ENCODE peak calls at places on chromosomes 12 and 14, in five cellular contexts. M is Peyer's patch, F is gastrocnemius medialis, I is HCT116, H is IMR-90. W is an unnamed sample.

GRCh38 chr12:111451232-111451631 is 45.5 kb downstream of the SH2B3 start:
- DNase-seq in M (no peak), F (no peak), I (no peak), H (no peak), W (no peak)

GRCh38 chr12:112881602-112882001 is 25.2 kb upstream of the OAS1 start:
- DNase-seq in M (no peak), F (no peak), I (no peak), H (no peak), W (no peak)

GRCh38 chr14:100679707-100680438 is 46.8 kb upstream of the DLK1 start:
- DNase-seq in M (peak; percentile 19), F (no peak), I (no peak), H (peak; percentile 73), W (no peak)

GRCh38 chr12:47901285-47902093 is 3.3 kb downstream of the VDR start:
- DNase-seq in M (no peak), F (no peak), I (no peak), H (no peak), W (no peak)

GRCh38 chr12:46900734-46901463 is 75.1 kb upstream of the SLC38A4 start:
- DNase-seq in M (no peak), F (no peak), I (no peak), H (no peak), W (no peak)

GRCh38 chr12:3262466-3262865 is 185.3 kb downstream of the TSPAN9 start:
- DNase-seq in M (no peak), F (no peak), I (no peak), H (no peak), W (no peak)

GRCh38 chr12:3304436-3305135 is 186.4 kb upstream of the PRMT8 start:
- DNase-seq in M (no peak), F (no peak), I (peak; percentile 60), H (peak; percentile 85), W (peak; percentile 81)

GRCh38 chr14:32205984-32206383 is 2.9 kb upstream of the RNU6-8 start:
- DNase-seq in M (no peak), F (no peak), I (no peak), H (no peak), W (no peak)

GRCh38 chr14:101233391-101233790 is 327.9 kb upstream of the DIO3 start:
- DNase-seq in M (no peak), F (no peak), I (no peak), H (no peak), W (no peak)

DNA sequence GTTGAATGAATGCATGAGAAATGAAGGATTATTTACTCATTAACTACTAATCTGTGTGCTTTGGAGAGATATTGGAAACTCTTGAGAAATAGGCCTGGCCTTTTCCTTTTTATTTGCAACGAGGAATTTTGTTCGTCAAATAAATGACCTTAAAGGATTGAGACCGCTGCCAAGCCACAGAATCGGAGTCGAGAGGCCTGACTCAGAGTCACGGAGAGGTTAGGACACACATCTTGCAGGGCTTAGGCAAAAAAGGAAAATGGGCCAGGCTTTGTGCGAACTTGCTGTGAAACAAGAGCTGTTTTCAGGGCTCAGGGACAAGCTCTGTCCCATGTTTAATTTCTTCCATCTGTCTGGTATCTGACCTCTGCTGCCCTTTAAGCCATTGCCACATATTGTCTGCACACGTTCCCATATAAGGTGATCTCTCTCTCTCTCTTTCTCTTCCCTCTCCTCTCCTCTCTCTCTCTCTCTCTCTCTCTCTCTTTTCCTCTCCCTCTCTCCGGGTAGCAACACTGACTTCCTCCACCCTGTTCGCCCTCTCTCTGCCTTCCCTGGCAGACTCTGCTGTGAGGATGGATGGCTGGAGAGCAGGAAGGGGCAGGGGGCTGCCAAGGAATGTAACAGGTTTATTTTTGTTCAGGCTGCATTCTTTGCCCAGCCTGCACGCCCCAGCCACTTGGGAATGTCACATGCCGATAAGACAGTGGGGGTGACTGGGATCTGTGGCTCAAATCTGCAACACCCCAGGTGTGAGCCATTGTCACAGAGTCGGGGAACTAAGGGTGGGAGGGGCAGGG is 14.9 kb upstream of the IFT81 start:
- DNase-seq in M (peak; percentile 34), F (peak; percentile 97), I (no peak), H (peak; percentile 99), W (peak; percentile 43)
- TF ChIP-seq POLR2A in M (no peak), F (peak; percentile 18), I (no peak), H (no peak), W (no peak)

GRCh38 chr12:52231305-52232232 is 1.5 kb upstream of the KRT7 start:
- DNase-seq in M (no peak), F (no peak), I (no peak), H (no peak), W (no peak)
- TF ChIP-seq POLR2A in M (no peak), F (no peak), I (no peak), H (no peak), W (peak; percentile 11)

GRCh38 chr14:52695481-52696091 is at the start of gene ERO1A:
- DNase-seq in M (peak; percentile 59), F (peak; percentile 79), I (no peak), H (peak; percentile 83), W (peak; percentile 43)
- TF ChIP-seq POLR2A in M (peak; percentile 73), F (peak; percentile 84), I (peak; percentile 59), H (peak; percentile 78), W (peak; percentile 32)

GRCh38 chr12:116306968-116307367 is 29.5 kb upstream of the MED13L start:
- DNase-seq in M (no peak), F (no peak), I (no peak), H (no peak), W (no peak)

GRCh38 chr12:116310082-116310481 is 32.6 kb upstream of the MED13L start:
- DNase-seq in M (no peak), F (no peak), I (no peak), H (no peak), W (no peak)

GRCh38 chr12:116313194-116313910 is 35.9 kb upstream of the MED13L start:
- DNase-seq in M (peak; percentile 6), F (no peak), I (no peak), H (no peak), W (no peak)

GRCh38 chr12:116306536-116306935 is 29.0 kb upstream of the MED13L start:
- DNase-seq in M (peak; percentile 1), F (no peak), I (no peak), H (no peak), W (no peak)

DNA sequence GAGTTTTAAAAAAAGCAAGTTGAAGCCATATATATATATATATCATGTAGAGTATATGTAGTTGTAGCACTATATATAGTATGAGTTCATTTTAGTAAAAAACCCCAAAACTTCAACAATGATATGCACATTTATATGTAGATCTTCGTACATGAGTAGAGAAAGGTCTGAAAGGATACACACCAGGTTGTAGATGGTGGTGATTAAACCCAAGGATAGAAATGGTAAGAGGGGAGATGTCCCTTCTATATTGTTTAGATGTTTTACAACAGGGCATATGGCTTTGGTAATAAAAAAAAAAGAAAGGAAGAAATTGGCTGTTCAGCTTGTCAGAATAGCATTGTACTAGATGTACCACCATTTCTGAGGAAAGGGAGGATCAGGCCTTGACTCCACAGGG is 31.9 kb upstream of the MED13L start:
- DNase-seq in M (no peak), F (no peak), I (no peak), H (no peak), W (no peak)
- TF ChIP-seq POLR2A in M (no peak), F (no peak), I (no peak), H (no peak), W (no peak)

DNA sequence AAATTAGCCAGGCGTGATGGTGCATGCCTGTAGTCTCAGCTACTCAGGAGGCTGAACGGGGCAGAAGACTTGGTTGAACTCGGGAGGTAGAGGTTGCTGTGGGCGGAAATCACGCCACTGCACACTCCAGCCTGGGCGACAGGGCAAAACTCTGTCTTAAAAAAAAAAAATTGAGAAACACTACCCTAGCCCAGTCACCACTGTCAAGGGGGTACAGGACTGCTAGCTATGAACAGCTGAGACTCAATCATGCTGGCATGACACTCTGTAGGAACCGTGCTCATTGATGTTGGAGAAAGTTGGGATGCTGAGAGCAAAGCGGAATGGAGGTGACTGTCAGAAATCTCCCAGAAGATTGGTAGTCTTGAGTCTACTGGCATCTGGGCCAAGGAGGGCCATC is 58.2 kb upstream of the STON2 start:
- DNase-seq in M (no peak), F (no peak), I (no peak), H (no peak), W (no peak)
- TF ChIP-seq POLR2A in M (no peak), F (no peak), I (no peak), H (no peak), W (no peak)

DNA sequence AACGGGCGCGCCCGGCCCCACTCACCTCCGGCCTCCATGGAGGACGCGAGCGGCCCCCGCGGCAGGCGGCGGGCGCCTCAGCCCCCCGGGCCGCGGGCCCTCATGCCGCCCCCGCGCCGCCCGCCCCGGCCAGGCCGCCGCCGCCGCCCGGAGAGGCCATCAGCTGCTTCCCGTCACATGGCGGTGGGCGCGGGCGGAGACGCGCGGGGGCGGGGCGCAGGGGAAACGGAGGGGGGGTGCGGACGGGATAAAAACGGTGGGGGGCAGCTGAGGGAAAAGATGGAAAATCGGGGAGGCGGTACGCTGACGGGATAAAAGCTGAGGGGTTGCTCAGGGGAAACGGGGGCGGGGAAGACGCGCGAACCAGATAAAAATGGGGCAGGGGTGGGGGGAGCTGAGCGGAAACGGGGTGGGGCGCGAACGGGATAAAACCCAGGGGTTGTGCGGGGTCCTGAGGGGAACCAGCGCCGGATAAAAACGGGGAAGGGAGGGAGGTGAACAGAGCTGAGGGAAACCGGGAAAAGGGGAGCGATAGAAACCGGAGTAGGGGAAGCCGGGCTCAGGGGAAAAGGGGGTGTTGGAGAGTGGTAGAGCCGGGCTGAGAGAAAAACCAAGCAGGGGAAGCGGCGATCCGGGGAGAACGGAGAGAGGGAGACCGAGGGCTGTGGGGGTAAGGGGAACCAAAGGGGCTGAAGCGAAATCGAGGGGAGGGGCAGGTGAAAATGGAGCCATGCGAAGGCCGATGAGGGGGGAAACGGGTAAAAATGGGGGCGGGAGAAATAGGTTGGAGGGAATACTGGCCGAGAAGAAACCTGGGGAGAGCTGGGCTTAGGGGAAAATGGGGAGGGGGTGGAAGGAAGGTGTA is at the start of gene WSB2:
- DNase-seq in M (peak; percentile 70), F (peak; percentile 58), I (no peak), H (peak; percentile 50), W (peak; percentile 35)
- TF ChIP-seq POLR2A in M (no peak), F (peak; percentile 30), I (no peak), H (peak; percentile 68), W (peak; percentile 32)

GRCh38 chr12:38813930-38814329 is 91.5 kb downstream of the CPNE8 start:
- DNase-seq in M (no peak), F (no peak), I (no peak), H (no peak), W (no peak)
- TF ChIP-seq POLR2A in M (no peak), F (no peak), I (no peak), H (no peak), W (no peak)

GRCh38 chr12:105109465-105110212 is 2.1 kb downstream of the WASHC4 start:
- DNase-seq in M (peak; percentile 66), F (no peak), I (no peak), H (peak; percentile 48), W (no peak)
- TF ChIP-seq POLR2A in M (no peak), F (no peak), I (no peak), H (no peak), W (no peak)

W was measured in H54.